ENCODE peak calls at places on chromosomes 7 and 10, in six cellular contexts. Y, O, B, X, E and G are unnamed samples.

GRCh38 chr10:79007843-79008319 is 60.9 kb upstream of the ZMIZ1 start:
- DNase-seq in E (no peak), Y (peak), B (peak), O (no peak), X (no peak), G (no peak)

GRCh38 chr7:23474098-23474828 is 4.0 kb upstream of the IGF2BP3 start:
- DNase-seq in O (peak), E (peak), B (peak), Y (peak), X (peak), G (no peak)

GRCh38 chr10:109591631-109592030 is 331.7 kb downstream of the XPNPEP1 start:
- DNase-seq in E (no peak), B (no peak), Y (no peak), O (no peak), X (no peak), G (no peak)

GRCh38 chr10:78313636-78314035 is 280.0 kb downstream of the RPS24 start:
- DNase-seq in O (no peak), X (no peak), B (no peak), E (no peak), Y (no peak), G (no peak)

GRCh38 chr7:6505685-6506559 is 45.3 kb downstream of the GRID2IP start:
- DNase-seq in B (no peak), E (no peak), O (no peak), Y (no peak), X (no peak), G (no peak)

GRCh38 chr7:134189559-134189958 is 62.4 kb downstream of the LRGUK start:
- DNase-seq in Y (no peak), B (no peak), X (no peak), E (no peak), O (no peak), G (peak)

GRCh38 chr7:159226303-159226702 is 81.6 kb upstream of the VIPR2 start:
- DNase-seq in O (no peak), X (no peak), B (no peak), Y (no peak), E (no peak), G (no peak)

GRCh38 chr7:2645274-2645868 is 13.6 kb downstream of the TTYH3 start:
- DNase-seq in B (no peak), E (no peak), Y (no peak), O (peak), X (peak), G (no peak)

GRCh38 chr10:22437620-22438588 is 92.6 kb downstream of the SPAG6 start:
- DNase-seq in O (no peak), X (no peak), E (no peak), Y (no peak), B (peak), G (no peak)

GRCh38 chr10:60958892-60959601 is 15.1 kb upstream of the RHOBTB1 start:
- DNase-seq in X (no peak), E (no peak), O (no peak), B (peak), Y (peak), G (no peak)